ENCODE peak calls at places on chromosomes 3 and 15, in five cellular contexts. D is heart right ventricle, M is cardiac muscle cell, N is T-helper 2 cell, G is smooth muscle cell of the brain vasculature. Y is an unnamed sample.

GRCh38 chr3:63877737-63878393 is 14.2 kb downstream of the ATXN7 start:
- DNase-seq in G (no peak), N (no peak), M (no peak), D (no peak), Y (no peak)

GRCh38 chr3:5188419-5189405 is 1.2 kb downstream of the EDEM1 start:
- DNase-seq in M (peak; percentile 49), N (peak; percentile 47), G (no peak), D (no peak), Y (no peak)

GRCh38 chr3:182303169-182303568 is 490.1 kb upstream of the ATP11B start:
- DNase-seq in M (no peak), G (no peak), N (no peak), D (no peak), Y (no peak)

GRCh38 chr3:71587958-71588357 is 4.4 kb upstream of the FOXP1 start:
- DNase-seq in D (no peak), M (no peak), N (no peak), G (no peak), Y (no peak)

GRCh38 chr3:12384451-12385233 is 95.8 kb downstream of the PPARG start:
- DNase-seq in D (no peak), N (no peak), M (no peak), G (no peak), Y (no peak)

GRCh38 chr15:31403096-31403495 is 76.5 kb downstream of the KLF13 start:
- DNase-seq in N (no peak), D (no peak), M (no peak), G (no peak), Y (no peak)

GRCh38 chr3:31704651-31705179 is 172.0 kb downstream of the STT3B start:
- DNase-seq in N (no peak), G (no peak), M (no peak), D (peak; percentile 22), Y (peak; percentile 4)

GRCh38 chr15:55827204-55827603 is 84.3 kb upstream of the PRTG start:
- DNase-seq in M (no peak), N (no peak), D (no peak), G (no peak), Y (no peak)

GRCh38 chr15:57534279-57534678 is 57.4 kb upstream of the MYZAP start:
- DNase-seq in G (no peak), D (no peak), N (no peak), M (peak; percentile 66), Y (no peak)

GRCh38 chr3:72318504-72319201 is 529.6 kb downstream of the SHQ1 start:
- DNase-seq in G (no peak), M (no peak), D (no peak), N (no peak), Y (no peak)

GRCh38 chr3:53218136-53218535 is 37.7 kb downstream of the TKT start:
- DNase-seq in D (no peak), G (no peak), N (no peak), M (no peak), Y (no peak)

GRCh38 chr15:70140543-70141375 is 43.0 kb upstream of the TLE3 start:
- DNase-seq in M (peak; percentile 64), N (peak; percentile 25), D (no peak), G (no peak), Y (peak; percentile 40)

GRCh38 chr15:63601026-63601726 is 4.0 kb downstream of the FBXL22 start:
- DNase-seq in N (peak; percentile 65), G (no peak), D (peak; percentile 37), M (peak; percentile 38), Y (no peak)

GRCh38 chr15:93196136-93196670 is 107.2 kb upstream of the RGMA start:
- DNase-seq in D (no peak), G (no peak), N (no peak), M (no peak), Y (no peak)

GRCh38 chr15:80228959-80229610 is 22.9 kb downstream of the CTXND1 start:
- DNase-seq in M (peak; percentile 56), G (peak; percentile 45), N (no peak), D (no peak), Y (no peak)

GRCh38 chr15:52163321-52164190 is 27.6 kb downstream of the GNB5 start:
- DNase-seq in N (no peak), G (no peak), M (no peak), D (no peak), Y (no peak)

GRCh38 chr3:38131621-38132369 is 5.1 kb downstream of the ACAA1 start:
- DNase-seq in N (no peak), D (no peak), G (no peak), M (peak; percentile 56), Y (no peak)

GRCh38 chr3:167116120-167116922 is 263.8 kb downstream of the ZBBX start:
- DNase-seq in N (no peak), M (no peak), G (no peak), D (no peak), Y (no peak)

GRCh38 chr3:179558742-179559364 is 3.9 kb upstream of the ACTL6A start:
- DNase-seq in N (no peak), G (peak; percentile 45), M (peak; percentile 91), D (peak; percentile 39), Y (peak; percentile 52)

GRCh38 chr3:171827385-171827784 is 15.8 kb upstream of the TMEM212 start:
- DNase-seq in M (no peak), N (no peak), D (no peak), G (no peak), Y (no peak)

GRCh38 chr3:46143951-46144473 is 64.1 kb downstream of the CCR1 start:
- DNase-seq in M (no peak), D (peak; percentile 37), G (no peak), N (no peak), Y (no peak)

GRCh38 chr15:71780349-71780976 is 29.9 kb upstream of the NR2E3 start:
- DNase-seq in M (peak; percentile 79), G (peak; percentile 31), D (no peak), N (peak; percentile 10), Y (no peak)

GRCh38 chr3:184477940-184478339 is 83.6 kb upstream of the EPHB3 start:
- DNase-seq in D (no peak), G (no peak), M (no peak), N (no peak), Y (no peak)

GRCh38 chr3:6204891-6205290 is 656.0 kb upstream of the GRM7 start:
- DNase-seq in G (no peak), N (no peak), M (no peak), D (no peak), Y (no peak)

GRCh38 chr3:141441381-141442365 is 45.2 kb upstream of the RASA2 start:
- DNase-seq in G (no peak), D (peak; percentile 62), N (peak; percentile 55), M (peak; percentile 79), Y (no peak)

GRCh38 chr15:74406517-74406916 is 27.2 kb downstream of the SEMA7A start:
- DNase-seq in M (no peak), N (no peak), D (no peak), G (no peak), Y (no peak)

GRCh38 chr15:28015855-28016254 is 83.3 kb downstream of the OCA2 start:
- DNase-seq in M (no peak), D (no peak), N (no peak), G (no peak), Y (no peak)

GRCh38 chr3:138197058-138197457 is 10.0 kb downstream of the ARMC8 start:
- DNase-seq in M (peak; percentile 59), N (no peak), D (no peak), G (no peak), Y (no peak)

GRCh38 chr3:34277110-34277509 is 478.7 kb downstream of the PDCD6IP start:
- DNase-seq in G (no peak), N (no peak), M (no peak), D (no peak), Y (no peak)

GRCh38 chr3:37447732-37448131 is 273.4 kb upstream of the LRRFIP2 start:
- DNase-seq in G (no peak), N (no peak), M (no peak), D (no peak), Y (no peak)

GRCh38 chr3:46484911-46485696 is 12.7 kb upstream of the RTP3 start:
- DNase-seq in M (no peak), D (no peak), N (no peak), G (no peak), Y (no peak)

GRCh38 chr3:147218976-147219375 is 187.4 kb downstream of the ZIC4 start:
- DNase-seq in M (no peak), G (no peak), D (no peak), N (no peak), Y (no peak)

GRCh38 chr3:114081022-114081421 is 24.5 kb downstream of the QTRT2 start:
- DNase-seq in D (no peak), M (peak; percentile 55), N (no peak), G (no peak), Y (no peak)

Y was measured in pulmonary artery endothelial cell.